ENCODE peak calls at places on chromosome 1, in ten cellular contexts. X is spleen, J is kidney, F is astrocyte of the spinal cord, A is tibial artery, Y is WERI-Rb-1, B is HFF-Myc, Z is fibroblast of the aortic adventitia, V is gastrocnemius medialis, C is MCF 10A. W is an unnamed sample.

GRCh38 chr1:66292944-66293343 is 241.0 kb upstream of the SGIP1 start:
- DNase-seq in X (no peak), J (no peak), F (no peak), A (no peak), Y (no peak), B (no peak), Z (no peak), V (peak; percentile 34), C (no peak), W (no peak)

GRCh38 chr1:185681034-185681633 is 53.1 kb upstream of the HMCN1 start:
- DNase-seq in X (no peak), J (no peak), F (peak; percentile 28), A (no peak), Y (peak; percentile 28), B (peak; percentile 20), Z (peak; percentile 65), V (no peak), C (peak; percentile 81), W (no peak)

GRCh38 chr1:220761688-220762427 is 13.7 kb downstream of the MTARC2 start:
- DNase-seq in X (no peak), J (no peak), F (no peak), A (no peak), Y (no peak), B (no peak), Z (no peak), V (no peak), C (no peak), W (no peak)

GRCh38 chr1:151995774-151996173 is 2.1 kb upstream of the S100A10 start:
- DNase-seq in X (no peak), J (no peak), F (no peak), A (no peak), Y (no peak), B (no peak), Z (no peak), V (no peak), C (peak; percentile 54), W (no peak)

GRCh38 chr1:160801836-160802580 is 6.0 kb downstream of the LY9 start:
- DNase-seq in X (no peak), J (no peak), F (no peak), A (no peak), Y (no peak), B (no peak), Z (no peak), V (no peak), C (no peak), W (no peak)

GRCh38 chr1:188937965-188938551 is 1539.6 kb downstream of the BRINP3 start:
- DNase-seq in X (no peak), J (no peak), F (peak; percentile 22), A (no peak), Y (no peak), B (no peak), Z (no peak), V (no peak), C (peak; percentile 43), W (no peak)

GRCh38 chr1:54510715-54511270 is 37.2 kb upstream of the ACOT11 start:
- DNase-seq in X (peak; percentile 36), J (no peak), F (no peak), A (no peak), Y (no peak), B (no peak), Z (no peak), V (no peak), C (no peak), W (no peak)

GRCh38 chr1:172452536-172453159 is 8.8 kb upstream of the PIGC start:
- DNase-seq in X (no peak), J (no peak), F (no peak), A (no peak), Y (no peak), B (no peak), Z (no peak), V (no peak), C (no peak), W (no peak)

GRCh38 chr1:206116873-206117150 is 376 bp downstream of the AVPR1B start:
- DNase-seq in X (no peak), J (no peak), F (no peak), A (no peak), Y (no peak), B (no peak), Z (no peak), V (no peak), C (no peak), W (no peak)

GRCh38 chr1:206116191-206116872 is 856 bp downstream of the AVPR1B start:
- DNase-seq in X (no peak), J (peak; percentile 74), F (no peak), A (no peak), Y (no peak), B (no peak), Z (no peak), V (no peak), C (no peak), W (no peak)

GRCh38 chr1:206115791-206116190 is 1.4 kb downstream of the AVPR1B start:
- DNase-seq in X (no peak), J (no peak), F (no peak), A (no peak), Y (no peak), B (no peak), Z (no peak), V (no peak), C (no peak), W (no peak)

GRCh38 chr1:206114692-206115430 is 2.3 kb downstream of the AVPR1B start:
- DNase-seq in X (no peak), J (no peak), F (no peak), A (no peak), Y (no peak), B (no peak), Z (peak; percentile 50), V (no peak), C (no peak), W (no peak)

DNA sequence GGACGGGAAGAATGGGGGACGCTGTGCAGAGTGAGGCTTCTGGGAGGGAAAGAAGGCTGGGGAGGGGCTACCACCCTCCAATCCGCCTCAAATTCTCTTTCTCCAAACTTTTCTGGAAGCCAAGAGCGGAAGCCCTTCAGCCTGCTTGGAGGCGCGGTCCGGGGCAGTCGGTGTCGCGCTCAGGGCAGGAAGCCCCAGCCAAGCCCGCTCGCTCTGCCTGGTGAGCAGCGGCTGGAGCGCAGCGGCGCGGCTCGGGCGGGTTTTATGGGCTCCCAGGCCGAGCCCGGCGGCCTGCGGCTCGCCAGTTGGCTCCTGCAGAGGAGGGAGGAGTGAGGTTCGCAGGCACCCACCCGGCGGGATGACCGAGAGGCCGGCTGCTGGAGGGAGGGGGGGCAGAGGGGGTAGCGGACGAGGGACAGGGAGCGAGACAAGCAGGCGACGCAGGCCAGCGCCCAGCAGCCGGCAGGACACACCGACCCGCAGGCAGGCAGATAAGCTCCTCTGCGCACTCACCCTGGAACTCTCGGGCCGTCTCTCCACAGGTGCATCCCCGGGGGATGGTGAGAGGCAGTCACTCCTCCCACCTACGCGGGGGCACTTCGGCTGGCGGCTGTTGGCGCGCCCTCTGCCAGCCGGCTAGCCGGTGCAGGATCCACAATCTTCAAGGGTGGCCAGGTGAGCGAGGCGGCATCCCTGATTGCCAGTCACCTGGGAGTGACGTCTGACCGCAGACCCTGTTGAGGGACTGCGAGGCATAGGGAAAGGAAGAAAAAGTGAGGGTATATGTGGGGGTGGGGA is at the start of gene AVPR1B:
- DNase-seq in X (peak; percentile 83), J (peak; percentile 85), F (peak; percentile 8), A (peak; percentile 46), Y (peak; percentile 83), B (no peak), Z (peak; percentile 32), V (no peak), C (no peak), W (no peak)
- TF ChIP-seq CTCF in X (no peak), J (no peak), F (no peak), A (no peak), Y (peak; percentile 55), B (no peak), Z (no peak), V (no peak), C (no peak), W (no peak)

GRCh38 chr1:232170909-232171308 is 459.0 kb downstream of the SIPA1L2 start:
- DNase-seq in X (no peak), J (no peak), F (no peak), A (no peak), Y (no peak), B (no peak), Z (no peak), V (no peak), C (peak; percentile 44), W (no peak)
- TF ChIP-seq CTCF in X (no peak), J (no peak), F (no peak), A (no peak), Y (peak; percentile 23), B (no peak), Z (no peak), V (no peak), C (peak; percentile 49), W (no peak)

GRCh38 chr1:84480658-84481057 is 1.6 kb downstream of the RPF1 start:
- DNase-seq in X (no peak), J (no peak), F (no peak), A (no peak), Y (no peak), B (no peak), Z (no peak), V (no peak), C (no peak), W (no peak)

GRCh38 chr1:84479998-84480397 is 932 bp downstream of the RPF1 start:
- DNase-seq in X (no peak), J (no peak), F (no peak), A (no peak), Y (no peak), B (no peak), Z (no peak), V (no peak), C (peak; percentile 10), W (no peak)

GRCh38 chr1:84476225-84476624 is 2.8 kb upstream of the RPF1 start:
- DNase-seq in X (no peak), J (no peak), F (no peak), A (no peak), Y (no peak), B (no peak), Z (no peak), V (no peak), C (no peak), W (no peak)

GRCh38 chr1:84481317-84481716 is 2.3 kb downstream of the RPF1 start:
- DNase-seq in X (no peak), J (no peak), F (no peak), A (no peak), Y (no peak), B (no peak), Z (no peak), V (no peak), C (no peak), W (no peak)

DNA sequence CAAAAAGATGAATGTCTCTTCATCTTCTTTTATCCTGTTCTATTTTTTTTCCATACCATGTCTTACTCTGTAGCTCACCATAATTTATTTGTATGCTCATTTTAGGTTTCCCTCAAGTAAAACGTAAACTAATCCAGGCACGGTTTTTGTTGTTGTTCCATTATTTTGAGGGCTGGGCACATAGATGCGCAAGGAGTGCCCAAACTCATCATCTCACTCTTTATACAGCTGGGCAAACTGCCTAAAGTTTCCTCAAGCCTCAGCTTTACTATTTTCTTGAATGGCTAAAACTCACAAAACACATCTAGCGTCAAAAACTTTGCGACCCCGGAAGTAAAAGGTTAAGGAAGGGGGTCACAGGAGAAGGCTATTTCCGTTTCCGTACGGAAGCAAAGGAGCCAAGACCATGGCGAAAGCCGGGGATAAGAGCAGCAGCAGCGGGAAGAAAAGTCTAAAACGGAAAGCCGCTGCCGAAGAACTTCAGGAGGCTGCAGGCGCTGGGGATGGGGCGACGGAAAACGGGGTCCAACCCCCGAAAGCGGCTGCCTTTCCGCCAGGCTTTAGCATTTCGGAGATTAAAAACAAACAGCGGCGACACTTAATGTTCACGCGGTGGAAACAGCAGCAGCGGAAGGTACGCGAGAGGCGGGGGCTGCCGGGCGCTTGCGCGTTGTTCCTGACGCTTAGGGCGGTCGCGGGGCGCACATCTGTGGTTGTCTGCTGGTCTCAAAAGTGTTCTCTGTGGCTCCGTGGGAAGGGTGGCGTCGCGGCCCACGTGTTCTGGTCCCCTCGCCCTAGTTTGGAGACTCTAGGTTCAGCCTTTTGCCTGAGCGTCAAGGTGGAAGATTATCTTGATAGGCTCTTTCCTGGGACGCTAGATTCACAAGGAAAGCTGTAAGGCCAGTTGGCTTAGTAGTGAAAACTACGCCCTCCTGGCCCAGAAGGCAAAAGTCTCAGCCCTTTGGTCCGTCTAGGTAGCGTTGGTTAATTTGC is at the start of gene RPF1:
- DNase-seq in X (peak; percentile 94), J (peak; percentile 90), F (peak; percentile 85), A (peak; percentile 62), Y (peak; percentile 72), B (peak; percentile 72), Z (peak; percentile 85), V (peak; percentile 60), C (peak; percentile 83), W (peak; percentile 70)
- TF ChIP-seq CTCF in X (no peak), J (no peak), F (no peak), A (no peak), Y (no peak), B (no peak), Z (no peak), V (no peak), C (no peak), W (no peak)

GRCh38 chr1:229197225-229197677 is 73.7 kb upstream of the RAB4A start:
- DNase-seq in X (no peak), J (no peak), F (no peak), A (no peak), Y (no peak), B (no peak), Z (no peak), V (no peak), C (no peak), W (no peak)
- TF ChIP-seq CTCF in X (no peak), J (no peak), F (no peak), A (no peak), Y (no peak), B (no peak), Z (no peak), V (no peak), C (no peak), W (no peak)

W was measured in natural killer cell.